ENCODE peak calls at places on chromosomes 12 and 14, in ten cellular contexts. K, J, O, C, B, V, T, U, Z and G are unnamed samples.

GRCh38 chr14:81728447-81728846 is 194.8 kb upstream of the SEL1L start:
- DNase-seq in K (no peak), J (no peak), O (no peak), C (no peak), B (no peak), V (no peak), T (no peak), U (no peak), Z (no peak), G (no peak)

GRCh38 chr14:102209224-102209966 is 69.7 kb downstream of the WDR20 start:
- DNase-seq in K (no peak), J (peak), O (peak), C (no peak), B (no peak), V (no peak), T (no peak), U (peak), Z (peak), G (no peak)

GRCh38 chr14:24376448-24377070 is 8.6 kb downstream of the NFATC4 start:
- DNase-seq in K (no peak), J (peak), O (no peak), C (no peak), B (no peak), V (no peak), T (no peak), U (no peak), Z (no peak), G (no peak)

GRCh38 chr12:3041558-3042164 is 35.5 kb upstream of the TSPAN9 start:
- DNase-seq in K (peak), J (peak), O (peak), C (peak), B (peak), V (no peak), T (peak), U (no peak), Z (peak), G (no peak)

GRCh38 chr14:100504372-100505078 is 82.7 kb downstream of the BEGAIN start:
- DNase-seq in K (no peak), J (no peak), O (no peak), C (no peak), B (no peak), V (no peak), T (peak), U (no peak), Z (no peak), G (no peak)

GRCh38 chr14:82776958-82777357 is 1243.3 kb upstream of the SEL1L start:
- DNase-seq in K (no peak), J (no peak), O (no peak), C (no peak), B (no peak), V (no peak), T (no peak), U (no peak), Z (no peak), G (no peak)

GRCh38 chr12:10718279-10718821 is 4.8 kb downstream of the YBX3 start:
- DNase-seq in K (no peak), J (no peak), O (no peak), C (no peak), B (peak), V (no peak), T (peak), U (no peak), Z (no peak), G (no peak)

GRCh38 chr12:67720383-67720856 is 71.9 kb downstream of the DYRK2 start:
- DNase-seq in K (no peak), J (peak), O (no peak), C (no peak), B (peak), V (no peak), T (no peak), U (no peak), Z (peak), G (peak)

GRCh38 chr12:104090685-104091084 is 26.4 kb downstream of the HCFC2 start:
- DNase-seq in K (no peak), J (no peak), O (no peak), C (no peak), B (no peak), V (no peak), T (no peak), U (no peak), Z (no peak), G (no peak)

GRCh38 chr12:53166837-53167236 is 13.7 kb upstream of the ZNF740 start:
- DNase-seq in K (no peak), J (no peak), O (no peak), C (no peak), B (no peak), V (no peak), T (peak), U (no peak), Z (no peak), G (no peak)

GRCh38 chr14:94237983-94238382 is 55.1 kb downstream of the SERPINA10 start:
- DNase-seq in K (no peak), J (no peak), O (no peak), C (no peak), B (no peak), V (no peak), T (no peak), U (no peak), Z (no peak), G (no peak)

GRCh38 chr12:105480162-105480561 is 149.7 kb downstream of the C12orf75 start:
- DNase-seq in K (no peak), J (peak), O (no peak), C (no peak), B (no peak), V (no peak), T (no peak), U (no peak), Z (no peak), G (no peak)

GRCh38 chr12:108392284-108392683 is 53.2 kb upstream of the CMKLR1 start:
- DNase-seq in K (no peak), J (peak), O (no peak), C (no peak), B (no peak), V (no peak), T (no peak), U (no peak), Z (no peak), G (no peak)

GRCh38 chr12:18581232-18581962 is 156.4 kb downstream of the PLCZ1 start:
- DNase-seq in K (no peak), J (no peak), O (no peak), C (no peak), B (no peak), V (no peak), T (no peak), U (no peak), Z (no peak), G (peak)

GRCh38 chr12:117685115-117685926 is 283.5 kb downstream of the KSR2 start:
- DNase-seq in K (peak), J (peak), O (peak), C (no peak), B (peak), V (no peak), T (no peak), U (no peak), Z (peak), G (peak)

GRCh38 chr12:103665971-103666370 is 78.9 kb downstream of the STAB2 start:
- DNase-seq in K (no peak), J (peak), O (no peak), C (no peak), B (no peak), V (no peak), T (no peak), U (no peak), Z (no peak), G (no peak)

GRCh38 chr12:53974084-53975018 is at the start of gene HOTAIR:
- DNase-seq in K (no peak), J (peak), O (peak), C (peak), B (no peak), V (no peak), T (peak), U (no peak), Z (peak), G (no peak)

GRCh38 chr14:76203086-76204001 is 51.6 kb downstream of the GPATCH2L start:
- DNase-seq in K (no peak), J (no peak), O (peak), C (no peak), B (peak), V (no peak), T (peak), U (no peak), Z (peak), G (peak)

GRCh38 chr12:74620932-74621331 is 83.3 kb downstream of the ATXN7L3B start:
- DNase-seq in K (no peak), J (no peak), O (no peak), C (no peak), B (no peak), V (no peak), T (peak), U (no peak), Z (no peak), G (no peak)

GRCh38 chr14:19800282-19801117 is 3.1 kb upstream of the OR4N2 start:
- DNase-seq in K (no peak), J (no peak), O (no peak), C (no peak), B (no peak), V (no peak), T (no peak), U (no peak), Z (no peak), G (no peak)

GRCh38 chr12:91361864-91362263 is 179.2 kb upstream of the DCN start:
- DNase-seq in K (peak), J (no peak), O (peak), C (peak), B (no peak), V (no peak), T (peak), U (no peak), Z (peak), G (no peak)